ENCODE peak calls at places on chromosomes 6 and 20, in nine cellular contexts. D is activated T-cell treated with anti-CD3 and anti-CD28 coated beads, Interleukin-2, amount 50 U/mL, for 4 hours; P is GM12878; Q is right cardiac atrium; V is stimulated activated naive CD8-positive, alpha-beta T cell treated with anti-CD3 and anti-CD28 coated beads, Interleukin-15, amount 100 ng/mL, for 72 hours; J is left ventricle myocardium superior; K is aorta; W is left colon; T is naive B cell. U is an unnamed sample.

GRCh38 chr20:31815408-31816188 is 3.6 kb upstream of the MYLK2 start:
- ATAC-seq in D (no peak), P (no peak), Q (peak; percentile 13), V (peak; percentile 13), J (peak; percentile 11), K (peak; percentile 66), W (peak; percentile 78), T (no peak), U (no peak)

GRCh38 chr6:139060332-139060731 is 31.8 kb downstream of the ABRACL start:
- ATAC-seq in D (peak; percentile 67), P (no peak), Q (no peak), V (peak; percentile 78), J (no peak), K (no peak), W (no peak), T (no peak), U (peak; percentile 78)

GRCh38 chr6:75307364-75308004 is 22.9 kb upstream of the TMEM30A start:
- ATAC-seq in D (no peak), P (peak; percentile 45), Q (no peak), V (no peak), J (no peak), K (no peak), W (no peak), T (no peak), U (no peak)

GRCh38 chr20:54362283-54362682 is 113.1 kb upstream of the DOK5 start:
- ATAC-seq in D (no peak), P (no peak), Q (no peak), V (no peak), J (no peak), K (no peak), W (no peak), T (no peak), U (no peak)

GRCh38 chr6:24489881-24490280 is 503 bp upstream of the GPLD1 start:
- ATAC-seq in D (no peak), P (no peak), Q (peak; percentile 79), V (no peak), J (peak; percentile 81), K (no peak), W (no peak), T (no peak), U (no peak)

GRCh38 chr6:61809004-61809595 is 476.9 kb downstream of the KHDRBS2 start:
- ATAC-seq in D (no peak), P (peak; percentile 73), Q (no peak), V (no peak), J (no peak), K (no peak), W (peak; percentile 40), T (peak; percentile 61), U (no peak)

GRCh38 chr6:56091159-56091869 is 156.1 kb downstream of the COL21A1 start:
- ATAC-seq in D (no peak), P (no peak), Q (peak; percentile 60), V (no peak), J (peak; percentile 85), K (peak; percentile 68), W (peak; percentile 53), T (no peak), U (no peak)

GRCh38 chr20:21615617-21616080 is 89.8 kb upstream of the PAX1 start:
- ATAC-seq in D (peak; percentile 37), P (peak; percentile 94), Q (peak; percentile 36), V (peak; percentile 69), J (peak; percentile 63), K (peak; percentile 74), W (peak; percentile 76), T (no peak), U (no peak)

GRCh38 chr20:37411408-37412306 is 65.7 kb downstream of the SRC start:
- ATAC-seq in D (peak; percentile 11), P (no peak), Q (no peak), V (peak; percentile 40), J (no peak), K (no peak), W (peak; percentile 31), T (no peak), U (no peak)

GRCh38 chr20:61146006-61146405 is 106.1 kb upstream of the CDH4 start:
- ATAC-seq in D (no peak), P (no peak), Q (no peak), V (no peak), J (no peak), K (no peak), W (no peak), T (no peak), U (no peak)

GRCh38 chr6:139699335-139699734 is 324.9 kb upstream of the CITED2 start:
- ATAC-seq in D (no peak), P (no peak), Q (peak; percentile 29), V (no peak), J (peak; percentile 55), K (peak; percentile 81), W (no peak), T (no peak), U (no peak)

GRCh38 chr20:44692932-44693476 is 22.2 kb upstream of the CCN5 start:
- ATAC-seq in D (no peak), P (no peak), Q (peak; percentile 85), V (no peak), J (peak; percentile 75), K (peak; percentile 95), W (no peak), T (no peak), U (no peak)